ENCODE peak calls at places on chromosomes 12 and 14, in four cellular contexts. K, O, R and L are unnamed samples.

GRCh38 chr12:7695159-7695930 is at the start of gene GDF3:
- DNase-seq in K (no peak), O (no peak), R (no peak), L (peak; percentile 40)

GRCh38 chr12:71589478-71589881 is 74.2 kb downstream of the ZFC3H1 start:
- DNase-seq in K (no peak), O (no peak), R (no peak), L (no peak)

GRCh38 chr14:103527408-103528157 is 1.4 kb upstream of the TRMT61A start:
- DNase-seq in K (peak; percentile 89), O (no peak), R (no peak), L (no peak)

GRCh38 chr12:11500861-11501230 is 105.5 kb upstream of the PRB2 start:
- DNase-seq in K (no peak), O (no peak), R (no peak), L (no peak)

GRCh38 chr12:124392991-124393790 is 98.3 kb downstream of the RFLNA start:
- DNase-seq in K (no peak), O (peak; percentile 69), R (no peak), L (peak; percentile 87)

GRCh38 chr14:65107200-65107599 is 4.9 kb upstream of the MAX start:
- DNase-seq in K (no peak), O (no peak), R (no peak), L (no peak)

GRCh38 chr14:101130861-101131260 is 227.3 kb upstream of the RTL1 start:
- DNase-seq in K (no peak), O (no peak), R (no peak), L (peak; percentile 32)

GRCh38 chr12:38930994-38931393 is 25.6 kb upstream of the CPNE8 start:
- DNase-seq in K (no peak), O (no peak), R (no peak), L (no peak)

GRCh38 chr14:61126083-61126962 is 145.3 kb downstream of the SLC38A6 start:
- DNase-seq in K (no peak), O (no peak), R (no peak), L (no peak)

GRCh38 chr14:55416866-55417265 is 5.2 kb upstream of the ATG14 start:
- DNase-seq in K (peak; percentile 54), O (no peak), R (no peak), L (peak; percentile 54)

GRCh38 chr14:37196604-37197420 is 925 bp upstream of the MIPOL1 start:
- DNase-seq in K (no peak), O (no peak), R (no peak), L (no peak)

GRCh38 chr12:113973109-113973904 is 7.2 kb upstream of the RBM19 start:
- DNase-seq in K (peak; percentile 51), O (no peak), R (no peak), L (no peak)

GRCh38 chr12:92533280-92533890 is 169.4 kb upstream of the PLEKHG7 start:
- DNase-seq in K (peak; percentile 51), O (no peak), R (no peak), L (no peak)

GRCh38 chr12:11171953-11172675 is 1.1 kb downstream of the SMIM10L1 start:
- DNase-seq in K (peak; percentile 42), O (no peak), R (peak; percentile 10), L (no peak)

GRCh38 chr12:6759741-6760140 is 6.4 kb upstream of the PTMS start:
- DNase-seq in K (no peak), O (no peak), R (no peak), L (no peak)

GRCh38 chr12:95763809-95764253 is 26.7 kb downstream of the NTN4 start:
- DNase-seq in K (peak; percentile 28), O (no peak), R (peak; percentile 75), L (no peak)

GRCh38 chr12:1630827-1631591 is 2.0 kb downstream of the WNT5B start:
- DNase-seq in K (no peak), O (no peak), R (no peak), L (peak; percentile 66)

GRCh38 chr12:72271401-72271740 is 799 bp upstream of the TRHDE start:
- DNase-seq in K (no peak), O (peak; percentile 65), R (no peak), L (peak; percentile 70)

GRCh38 chr12:57519758-57520007 is 631 bp downstream of the DDIT3 start:
- DNase-seq in K (no peak), O (no peak), R (no peak), L (peak; percentile 37)

GRCh38 chr14:84127430-84127829 is 1402.5 kb upstream of the FLRT2 start:
- DNase-seq in K (no peak), O (no peak), R (no peak), L (no peak)

GRCh38 chr12:104056419-104056972 is 6.5 kb upstream of the GLT8D2 start:
- DNase-seq in K (no peak), O (no peak), R (no peak), L (no peak)

GRCh38 chr14:40630471-40630870 is 976.2 kb upstream of the LRFN5 start:
- DNase-seq in K (no peak), O (no peak), R (no peak), L (no peak)

GRCh38 chr12:12474471-12474928 is 88.2 kb downstream of the DUSP16 start:
- DNase-seq in K (no peak), O (no peak), R (no peak), L (no peak)

GRCh38 chr14:100988411-100988900 is 84.9 kb upstream of the RTL1 start:
- DNase-seq in K (no peak), O (no peak), R (peak; percentile 61), L (no peak)

DNA sequence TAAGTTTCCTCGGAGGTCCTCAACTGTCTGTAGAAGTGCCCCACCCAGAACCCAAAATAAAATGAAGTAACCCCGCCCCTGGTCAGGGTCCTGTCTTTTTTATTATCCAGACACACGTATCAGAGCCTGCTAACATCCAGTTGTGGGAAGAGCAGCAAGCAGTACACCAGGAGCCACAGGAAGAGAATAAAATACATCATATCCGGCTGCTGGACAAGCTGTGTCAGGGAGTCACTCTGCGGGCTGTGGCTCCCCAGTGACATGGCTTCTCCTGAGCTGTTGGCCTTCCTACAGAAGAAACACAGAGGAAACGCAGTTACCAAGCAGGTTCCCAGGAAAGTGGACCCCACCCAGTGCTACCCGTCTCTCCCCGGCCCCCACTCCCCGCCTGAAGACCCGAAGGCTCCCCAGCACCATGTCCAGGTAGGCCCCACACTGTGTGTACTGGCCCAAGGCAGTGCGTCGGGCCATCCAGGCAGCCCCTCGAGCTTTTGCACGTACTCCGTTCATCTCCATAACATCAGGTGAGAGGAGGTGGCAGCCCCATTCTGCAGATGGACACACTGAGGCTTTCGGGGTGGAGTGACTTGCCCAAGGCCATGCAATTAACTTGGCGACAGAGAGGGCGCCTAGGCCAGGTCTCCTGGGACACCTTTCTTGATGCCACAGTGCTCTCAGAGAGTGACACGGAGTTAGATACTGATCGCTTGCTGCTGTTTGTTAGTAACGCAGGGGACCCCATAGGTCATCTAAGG is 34.3 kb upstream of the DICER1 start:
- DNase-seq in K (no peak), O (no peak), R (no peak), L (no peak)
- H3K4me3 ChIP-seq in K (no peak overlapping the region), O (no peak overlapping the region), R (no peak overlapping the region), L (no peak overlapping the region)

GRCh38 chr14:35406090-35406489 is 1.5 kb upstream of the NFKBIA start:
- DNase-seq in K (no peak), O (no peak), R (no peak), L (no peak)
- H3K4me3 ChIP-seq in K (no peak overlapping the region), O (peak overlapping the region; percentile 79), R (no peak overlapping the region), L (no peak overlapping the region)

DNA sequence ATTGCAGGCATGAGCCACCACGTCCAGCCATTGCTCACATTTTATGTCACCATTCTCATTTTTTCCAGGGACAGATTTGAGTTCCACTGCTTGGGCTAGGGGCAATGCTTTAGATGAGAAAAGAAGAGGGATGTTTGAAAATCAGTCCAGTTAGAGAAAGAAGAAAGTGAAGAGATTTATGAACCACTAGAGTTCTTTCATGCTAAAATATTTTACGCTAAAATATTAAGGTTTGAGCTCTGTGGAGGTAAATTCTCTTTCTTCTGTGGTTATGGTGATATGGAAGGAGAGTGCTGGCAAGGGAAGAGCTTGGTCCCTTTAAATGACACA is 21.5 kb downstream of the CFL2 start:
- DNase-seq in K (no peak), O (no peak), R (no peak), L (no peak)
- H3K4me3 ChIP-seq in K (no peak overlapping the region), O (peak overlapping the region; percentile 40), R (peak overlapping the region; percentile 53), L (no peak overlapping the region)

GRCh38 chr12:76763746-76764675 is at the start of gene ZDHHC17:
- DNase-seq in K (peak; percentile 98), O (peak; percentile 82), R (peak; percentile 75), L (peak; percentile 96)
- H3K4me3 ChIP-seq in K (peak within 1 kb of the TSS; percentile 95), O (peak within 1 kb of the TSS; percentile 87), R (peak within 1 kb of the TSS; percentile 72), L (peak within 1 kb of the TSS; percentile 92)

GRCh38 chr12:108595711-108596647 is 1.9 kb downstream of the TMEM119 start:
- DNase-seq in K (no peak), O (no peak), R (no peak), L (peak; percentile 29)

GRCh38 chr12:108594960-108595710 is 2.7 kb downstream of the TMEM119 start:
- DNase-seq in K (no peak), O (no peak), R (no peak), L (no peak)

GRCh38 chr12:108597559-108598471 is at the start of gene TMEM119:
- DNase-seq in K (peak; percentile 84), O (no peak), R (no peak), L (peak; percentile 72)

GRCh38 chr12:108598553-108599250 is 818 bp upstream of the TMEM119 start:
- DNase-seq in K (no peak), O (no peak), R (no peak), L (no peak)

DNA sequence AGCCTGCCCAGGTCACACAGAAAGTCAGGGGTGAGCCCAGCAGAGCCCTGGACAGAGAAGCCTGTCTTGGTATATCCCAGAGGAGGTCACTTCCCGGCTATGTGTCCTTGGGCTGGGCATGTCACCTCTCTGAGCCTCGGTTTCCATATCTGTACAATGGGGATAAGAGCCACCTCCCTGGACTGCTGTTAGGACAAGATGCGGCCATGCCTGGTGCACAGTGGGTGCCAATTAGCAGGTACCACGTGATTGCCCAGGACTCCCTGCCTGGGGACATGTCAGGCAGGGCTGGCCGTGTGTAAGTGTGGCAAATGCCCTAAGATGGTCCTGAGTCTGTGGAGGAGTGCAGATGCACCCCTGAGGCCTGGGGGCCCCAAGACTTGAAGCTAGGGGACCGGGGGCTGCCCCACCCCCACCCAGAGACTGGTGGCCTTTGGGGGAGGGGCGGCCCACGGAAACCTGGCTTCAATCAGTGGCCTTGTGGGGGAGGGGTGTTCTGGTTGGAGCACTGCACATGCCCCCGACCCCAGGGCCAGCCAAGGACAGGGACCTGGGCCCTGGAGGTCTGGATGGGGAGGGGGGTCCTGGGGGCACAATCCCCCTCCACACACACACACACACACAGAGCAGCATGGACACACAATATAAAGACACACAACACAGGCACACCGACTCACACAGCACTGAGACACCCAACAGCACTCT is 878 bp downstream of the TMEM119 start:
- DNase-seq in K (no peak), O (no peak), R (no peak), L (peak; percentile 47)
- H3K4me3 ChIP-seq in K (no peak overlapping the region), O (peak overlapping the region; percentile 31), R (no peak overlapping the region), L (no peak overlapping the region)

GRCh38 chr12:51822261-51822616 is 26.3 kb downstream of the FIGNL2 start:
- DNase-seq in K (no peak), O (no peak), R (no peak), L (no peak)
- H3K4me3 ChIP-seq in K (no peak overlapping the region), O (peak overlapping the region; percentile 73), R (peak overlapping the region; percentile 94), L (peak overlapping the region; percentile 83)